ENCODE peak calls at places on chromosomes 13 and 19, in ten cellular contexts. One of them, this sample, is unnamed.

GRCh38 chr19:33388231-33388816 is 14.8 kb downstream of the CEBPG start:
- DNase-seq in CD8-positive, alpha-beta T cell: no peak
- DNase-seq in pancreas: no peak
- DNase-seq in colonic mucosa: no peak
- DNase-seq in astrocyte: no peak
- DNase-seq in left lung: peak; percentile 60
- DNase-seq in heart right ventricle: no peak
- DNase-seq in tibial nerve: no peak
- DNase-seq in stomach: no peak
- DNase-seq in hepatocyte: no peak
- DNase-seq in this sample: no peak

GRCh38 chr19:40056505-40056904 is 474 bp upstream of the ZNF780B start:
- DNase-seq in CD8-positive, alpha-beta T cell: no peak
- DNase-seq in pancreas: no peak
- DNase-seq in colonic mucosa: no peak
- DNase-seq in astrocyte: no peak
- DNase-seq in left lung: no peak
- DNase-seq in heart right ventricle: no peak
- DNase-seq in tibial nerve: no peak
- DNase-seq in stomach: no peak
- DNase-seq in hepatocyte: no peak
- DNase-seq in this sample: no peak

GRCh38 chr13:96769874-96770273 is 224.4 kb downstream of the OXGR1 start:
- DNase-seq in CD8-positive, alpha-beta T cell: no peak
- DNase-seq in pancreas: no peak
- DNase-seq in colonic mucosa: no peak
- DNase-seq in astrocyte: no peak
- DNase-seq in left lung: no peak
- DNase-seq in heart right ventricle: no peak
- DNase-seq in tibial nerve: no peak
- DNase-seq in stomach: no peak
- DNase-seq in hepatocyte: no peak
- DNase-seq in this sample: no peak

GRCh38 chr13:76225815-76226489 is 589.8 kb downstream of the LMO7 start:
- DNase-seq in CD8-positive, alpha-beta T cell: no peak
- DNase-seq in pancreas: no peak
- DNase-seq in colonic mucosa: no peak
- DNase-seq in astrocyte: peak; percentile 26
- DNase-seq in left lung: no peak
- DNase-seq in heart right ventricle: peak; percentile 18
- DNase-seq in tibial nerve: no peak
- DNase-seq in stomach: no peak
- DNase-seq in hepatocyte: peak; percentile 9
- DNase-seq in this sample: no peak

GRCh38 chr13:112208656-112209055 is 141.7 kb downstream of the SOX1 start:
- DNase-seq in CD8-positive, alpha-beta T cell: no peak
- DNase-seq in pancreas: no peak
- DNase-seq in colonic mucosa: no peak
- DNase-seq in astrocyte: no peak
- DNase-seq in left lung: no peak
- DNase-seq in heart right ventricle: no peak
- DNase-seq in tibial nerve: no peak
- DNase-seq in stomach: no peak
- DNase-seq in hepatocyte: no peak
- DNase-seq in this sample: no peak

GRCh38 chr19:51439021-51439465 is 19.2 kb downstream of the SIGLEC8 start:
- DNase-seq in CD8-positive, alpha-beta T cell: peak; percentile 23
- DNase-seq in pancreas: no peak
- DNase-seq in colonic mucosa: no peak
- DNase-seq in astrocyte: no peak
- DNase-seq in left lung: no peak
- DNase-seq in heart right ventricle: no peak
- DNase-seq in tibial nerve: peak; percentile 16
- DNase-seq in stomach: no peak
- DNase-seq in hepatocyte: no peak
- DNase-seq in this sample: no peak

GRCh38 chr19:45100797-45101196 is 7.8 kb downstream of the PPP1R37 start:
- DNase-seq in CD8-positive, alpha-beta T cell: no peak
- DNase-seq in pancreas: no peak
- DNase-seq in colonic mucosa: no peak
- DNase-seq in astrocyte: no peak
- DNase-seq in left lung: no peak
- DNase-seq in heart right ventricle: no peak
- DNase-seq in tibial nerve: no peak
- DNase-seq in stomach: no peak
- DNase-seq in hepatocyte: peak; percentile 51
- DNase-seq in this sample: no peak

GRCh38 chr13:47594833-47595232 is 406.2 kb downstream of the SUCLA2 start:
- DNase-seq in CD8-positive, alpha-beta T cell: no peak
- DNase-seq in pancreas: no peak
- DNase-seq in colonic mucosa: no peak
- DNase-seq in astrocyte: no peak
- DNase-seq in left lung: no peak
- DNase-seq in heart right ventricle: no peak
- DNase-seq in tibial nerve: no peak
- DNase-seq in stomach: no peak
- DNase-seq in hepatocyte: no peak
- DNase-seq in this sample: no peak

GRCh38 chr19:11254662-11255061 is 7.7 kb downstream of the DOCK6 start:
- DNase-seq in CD8-positive, alpha-beta T cell: no peak
- DNase-seq in pancreas: no peak
- DNase-seq in colonic mucosa: no peak
- DNase-seq in astrocyte: no peak
- DNase-seq in left lung: no peak
- DNase-seq in heart right ventricle: no peak
- DNase-seq in tibial nerve: no peak
- DNase-seq in stomach: no peak
- DNase-seq in hepatocyte: no peak
- DNase-seq in this sample: no peak

GRCh38 chr19:17753976-17754375 is 2.7 kb downstream of the FCHO1 start:
- DNase-seq in CD8-positive, alpha-beta T cell: no peak
- DNase-seq in pancreas: no peak
- DNase-seq in colonic mucosa: no peak
- DNase-seq in astrocyte: no peak
- DNase-seq in left lung: no peak
- DNase-seq in heart right ventricle: no peak
- DNase-seq in tibial nerve: no peak
- DNase-seq in stomach: no peak
- DNase-seq in hepatocyte: no peak
- DNase-seq in this sample: no peak

GRCh38 chr13:94344126-94344863 is 135.2 kb downstream of the DCT start:
- DNase-seq in CD8-positive, alpha-beta T cell: no peak
- DNase-seq in pancreas: no peak
- DNase-seq in colonic mucosa: no peak
- DNase-seq in astrocyte: peak; percentile 38
- DNase-seq in left lung: no peak
- DNase-seq in heart right ventricle: no peak
- DNase-seq in tibial nerve: no peak
- DNase-seq in stomach: no peak
- DNase-seq in hepatocyte: no peak
- DNase-seq in this sample: no peak

GRCh38 chr13:43356566-43356965 is 333.2 kb downstream of the DNAJC15 start:
- DNase-seq in CD8-positive, alpha-beta T cell: no peak
- DNase-seq in pancreas: no peak
- DNase-seq in colonic mucosa: no peak
- DNase-seq in astrocyte: no peak
- DNase-seq in left lung: no peak
- DNase-seq in heart right ventricle: no peak
- DNase-seq in tibial nerve: no peak
- DNase-seq in stomach: no peak
- DNase-seq in hepatocyte: no peak
- DNase-seq in this sample: no peak

GRCh38 chr13:99404005-99404755 is 97.0 kb upstream of the GPR183 start:
- DNase-seq in CD8-positive, alpha-beta T cell: no peak
- DNase-seq in pancreas: no peak
- DNase-seq in colonic mucosa: no peak
- DNase-seq in astrocyte: no peak
- DNase-seq in left lung: no peak
- DNase-seq in heart right ventricle: no peak
- DNase-seq in tibial nerve: no peak
- DNase-seq in stomach: no peak
- DNase-seq in hepatocyte: no peak
- DNase-seq in this sample: no peak

GRCh38 chr13:29579094-29579493 is 16.4 kb downstream of the SLC7A1 start:
- DNase-seq in CD8-positive, alpha-beta T cell: no peak
- DNase-seq in pancreas: no peak
- DNase-seq in colonic mucosa: no peak
- DNase-seq in astrocyte: no peak
- DNase-seq in left lung: no peak
- DNase-seq in heart right ventricle: no peak
- DNase-seq in tibial nerve: no peak
- DNase-seq in stomach: no peak
- DNase-seq in hepatocyte: no peak
- DNase-seq in this sample: no peak
- H3K4me1 ChIP-seq in CD8-positive, alpha-beta T cell: no peaks in the 10 kb centered on the region
- H3K4me1 ChIP-seq in pancreas: peaks cover 25% of the 10 kb centered on the region
- H3K4me1 ChIP-seq in colonic mucosa: peaks cover 8% of the 10 kb centered on the region
- H3K4me1 ChIP-seq in astrocyte: peaks cover 43% of the 10 kb centered on the region
- H3K4me1 ChIP-seq in left lung: no peaks in the 10 kb centered on the region
- H3K4me1 ChIP-seq in heart right ventricle: peaks cover 4% of the 10 kb centered on the region
- H3K4me1 ChIP-seq in tibial nerve: no peaks in the 10 kb centered on the region
- H3K4me1 ChIP-seq in stomach: peaks cover 21% of the 10 kb centered on the region
- H3K4me1 ChIP-seq in hepatocyte: no peaks in the 10 kb centered on the region
- H3K4me1 ChIP-seq in this sample: peaks cover 39% of the 10 kb centered on the region

DNA sequence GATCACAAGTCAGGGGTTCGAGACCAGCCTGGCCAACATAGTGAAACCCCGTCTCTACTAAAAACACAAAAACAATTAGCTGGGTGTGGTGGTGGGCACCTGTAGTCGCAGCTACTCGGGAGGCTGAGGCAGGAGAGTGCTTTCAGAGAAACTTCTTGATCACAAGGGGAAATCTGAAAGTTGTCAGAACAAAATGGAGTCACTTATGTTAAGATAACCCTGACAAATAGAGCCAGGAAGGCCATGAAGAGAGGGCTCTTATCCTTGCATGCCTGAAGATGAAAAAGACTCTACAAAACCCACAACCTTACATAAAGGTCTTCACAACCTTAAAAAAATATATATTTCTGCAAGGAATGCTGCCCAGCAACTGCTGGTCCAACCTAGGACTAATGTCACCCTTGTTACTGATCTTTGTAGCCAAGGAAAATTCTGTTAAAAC is 1.2 kb downstream of the CARD8 start:
- DNase-seq in CD8-positive, alpha-beta T cell: no peak
- DNase-seq in pancreas: no peak
- DNase-seq in colonic mucosa: no peak
- DNase-seq in astrocyte: no peak
- DNase-seq in left lung: no peak
- DNase-seq in heart right ventricle: no peak
- DNase-seq in tibial nerve: no peak
- DNase-seq in stomach: no peak
- DNase-seq in hepatocyte: no peak
- DNase-seq in this sample: no peak
- H3K4me1 ChIP-seq in CD8-positive, alpha-beta T cell: peaks cover 77% of the 10 kb centered on the region
- H3K4me1 ChIP-seq in pancreas: peaks cover 13% of the 10 kb centered on the region
- H3K4me1 ChIP-seq in colonic mucosa: peaks cover 6% of the 10 kb centered on the region
- H3K4me1 ChIP-seq in astrocyte: peaks cover 6% of the 10 kb centered on the region
- H3K4me1 ChIP-seq in left lung: peaks cover 15% of the 10 kb centered on the region
- H3K4me1 ChIP-seq in heart right ventricle: peaks cover 4% of the 10 kb centered on the region
- H3K4me1 ChIP-seq in tibial nerve: no peaks in the 10 kb centered on the region
- H3K4me1 ChIP-seq in stomach: peaks cover 11% of the 10 kb centered on the region
- H3K4me1 ChIP-seq in hepatocyte: peaks cover 10% of the 10 kb centered on the region
- H3K4me1 ChIP-seq in this sample: peaks cover 9% of the 10 kb centered on the region

GRCh38 chr19:4064551-4065260 is 2.0 kb downstream of the ZBTB7A start:
- DNase-seq in CD8-positive, alpha-beta T cell: peak; percentile 62
- DNase-seq in pancreas: peak; percentile 69
- DNase-seq in colonic mucosa: peak; percentile 61
- DNase-seq in astrocyte: no peak
- DNase-seq in left lung: peak; percentile 90
- DNase-seq in heart right ventricle: peak; percentile 63
- DNase-seq in tibial nerve: no peak
- DNase-seq in stomach: peak; percentile 56
- DNase-seq in hepatocyte: peak; percentile 75
- DNase-seq in this sample: peak; percentile 58

GRCh38 chr19:4062576-4063368 is 3.9 kb downstream of the ZBTB7A start:
- DNase-seq in CD8-positive, alpha-beta T cell: no peak
- DNase-seq in pancreas: no peak
- DNase-seq in colonic mucosa: peak; percentile 62
- DNase-seq in astrocyte: no peak
- DNase-seq in left lung: peak; percentile 72
- DNase-seq in heart right ventricle: no peak
- DNase-seq in tibial nerve: no peak
- DNase-seq in stomach: no peak
- DNase-seq in hepatocyte: no peak
- DNase-seq in this sample: no peak

GRCh38 chr19:4061683-4062575 is 4.8 kb downstream of the ZBTB7A start:
- DNase-seq in CD8-positive, alpha-beta T cell: no peak
- DNase-seq in pancreas: peak; percentile 85
- DNase-seq in colonic mucosa: peak; percentile 94
- DNase-seq in astrocyte: no peak
- DNase-seq in left lung: peak; percentile 81
- DNase-seq in heart right ventricle: no peak
- DNase-seq in tibial nerve: no peak
- DNase-seq in stomach: peak; percentile 86
- DNase-seq in hepatocyte: peak; percentile 85
- DNase-seq in this sample: no peak

GRCh38 chr19:4064073-4064550 is 2.6 kb downstream of the ZBTB7A start:
- DNase-seq in CD8-positive, alpha-beta T cell: no peak
- DNase-seq in pancreas: no peak
- DNase-seq in colonic mucosa: peak; percentile 46
- DNase-seq in astrocyte: no peak
- DNase-seq in left lung: peak; percentile 87
- DNase-seq in heart right ventricle: peak; percentile 36
- DNase-seq in tibial nerve: no peak
- DNase-seq in stomach: no peak
- DNase-seq in hepatocyte: peak; percentile 54
- DNase-seq in this sample: no peak

GRCh38 chr19:4063369-4064072 is 3.2 kb downstream of the ZBTB7A start:
- DNase-seq in CD8-positive, alpha-beta T cell: no peak
- DNase-seq in pancreas: no peak
- DNase-seq in colonic mucosa: peak; percentile 50
- DNase-seq in astrocyte: no peak
- DNase-seq in left lung: peak; percentile 66
- DNase-seq in heart right ventricle: no peak
- DNase-seq in tibial nerve: no peak
- DNase-seq in stomach: no peak
- DNase-seq in hepatocyte: peak; percentile 55
- DNase-seq in this sample: no peak
- H3K4me1 ChIP-seq in CD8-positive, alpha-beta T cell: peaks cover 64% of the 10 kb centered on the region
- H3K4me1 ChIP-seq in pancreas: peaks cover 36% of the 10 kb centered on the region
- H3K4me1 ChIP-seq in colonic mucosa: peaks cover 46% of the 10 kb centered on the region
- H3K4me1 ChIP-seq in astrocyte: peaks cover 35% of the 10 kb centered on the region
- H3K4me1 ChIP-seq in left lung: peaks cover 50% of the 10 kb centered on the region
- H3K4me1 ChIP-seq in heart right ventricle: peaks cover 54% of the 10 kb centered on the region
- H3K4me1 ChIP-seq in tibial nerve: no peaks in the 10 kb centered on the region
- H3K4me1 ChIP-seq in stomach: peaks cover 65% of the 10 kb centered on the region
- H3K4me1 ChIP-seq in hepatocyte: peaks cover 54% of the 10 kb centered on the region
- H3K4me1 ChIP-seq in this sample: peaks cover 31% of the 10 kb centered on the region

DNA sequence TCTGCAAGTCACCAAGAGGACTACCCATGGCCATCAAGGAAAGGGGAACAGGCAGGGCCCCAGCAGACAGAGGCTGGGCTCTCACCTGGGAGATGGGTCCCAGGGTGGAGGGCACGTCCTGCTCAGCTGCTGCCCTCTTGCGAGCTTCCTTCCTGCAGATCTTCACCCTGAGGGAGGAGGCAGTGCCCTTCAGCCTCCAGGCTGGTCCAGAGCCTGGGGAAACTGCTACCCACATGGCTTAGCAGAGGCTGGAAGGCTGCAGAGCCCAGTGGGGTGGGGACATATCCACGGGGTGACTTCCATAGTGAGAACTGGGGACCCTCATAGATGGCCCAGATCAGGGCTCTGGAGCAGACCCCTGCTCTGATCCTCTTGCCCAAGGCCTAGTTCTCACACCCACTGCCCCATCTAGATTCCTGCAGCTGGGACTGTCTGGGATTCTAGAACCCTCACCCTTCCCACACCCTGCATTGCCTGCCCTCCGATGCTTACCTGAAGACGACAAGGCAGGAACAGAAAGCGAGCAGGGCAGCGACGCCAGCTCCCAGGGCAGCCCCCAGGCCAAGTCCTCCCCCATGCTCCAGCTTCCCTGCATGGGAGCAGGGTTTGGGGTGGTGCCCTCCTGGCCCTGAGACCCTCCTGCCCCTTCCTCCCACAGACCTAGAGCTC is 9.0 kb downstream of the SIGLEC11 start:
- DNase-seq in CD8-positive, alpha-beta T cell: no peak
- DNase-seq in pancreas: no peak
- DNase-seq in colonic mucosa: no peak
- DNase-seq in astrocyte: no peak
- DNase-seq in left lung: peak; percentile 37
- DNase-seq in heart right ventricle: no peak
- DNase-seq in tibial nerve: no peak
- DNase-seq in stomach: no peak
- DNase-seq in hepatocyte: no peak
- DNase-seq in this sample: no peak
- H3K4me1 ChIP-seq in CD8-positive, alpha-beta T cell: no peaks in the 10 kb centered on the region
- H3K4me1 ChIP-seq in pancreas: peaks cover 37% of the 10 kb centered on the region
- H3K4me1 ChIP-seq in colonic mucosa: peaks cover 18% of the 10 kb centered on the region
- H3K4me1 ChIP-seq in astrocyte: no peaks in the 10 kb centered on the region
- H3K4me1 ChIP-seq in left lung: peaks cover 4% of the 10 kb centered on the region
- H3K4me1 ChIP-seq in heart right ventricle: no peaks in the 10 kb centered on the region
- H3K4me1 ChIP-seq in tibial nerve: no peaks in the 10 kb centered on the region
- H3K4me1 ChIP-seq in stomach: peaks cover 12% of the 10 kb centered on the region
- H3K4me1 ChIP-seq in hepatocyte: peaks cover 37% of the 10 kb centered on the region
- H3K4me1 ChIP-seq in this sample: peaks cover 3% of the 10 kb centered on the region